ENCODE peak calls at places on chromosomes 2 and 18, in five cellular contexts. One of them, this sample, is unnamed.

GRCh38 chr2:163077241-163077640 is 238.7 kb upstream of the KCNH7 start:
- DNase-seq in IMR-90: no peak
- DNase-seq in WTC11: no peak
- DNase-seq in A549: no peak
- DNase-seq in SK-N-SH: no peak
- DNase-seq in this sample: no peak

GRCh38 chr2:11784747-11785610 is 38.5 kb downstream of the LPIN1 start:
- DNase-seq in IMR-90: peak; percentile 63
- DNase-seq in WTC11: peak; percentile 80
- DNase-seq in A549: peak; percentile 65
- DNase-seq in SK-N-SH: peak; percentile 91
- DNase-seq in this sample: no peak

GRCh38 chr18:34932792-34933466 is 108.3 kb upstream of the MAPRE2 start:
- DNase-seq in IMR-90: no peak
- DNase-seq in WTC11: no peak
- DNase-seq in A549: no peak
- DNase-seq in SK-N-SH: no peak
- DNase-seq in this sample: no peak

GRCh38 chr2:23692263-23692662 is 234.7 kb downstream of the ATAD2B start:
- DNase-seq in IMR-90: no peak
- DNase-seq in WTC11: no peak
- DNase-seq in A549: no peak
- DNase-seq in SK-N-SH: peak; percentile 37
- DNase-seq in this sample: no peak

GRCh38 chr18:49656098-49656591 is 94.3 kb downstream of the LIPG start:
- DNase-seq in IMR-90: peak; percentile 16
- DNase-seq in WTC11: no peak
- DNase-seq in A549: no peak
- DNase-seq in SK-N-SH: no peak
- DNase-seq in this sample: no peak

GRCh38 chr18:78893396-78894305 is 86.0 kb upstream of the SALL3 start:
- DNase-seq in IMR-90: no peak
- DNase-seq in WTC11: no peak
- DNase-seq in A549: no peak
- DNase-seq in SK-N-SH: no peak
- DNase-seq in this sample: no peak

GRCh38 chr2:223725494-223725893 is 111.9 kb downstream of the AP1S3 start:
- DNase-seq in IMR-90: peak; percentile 99
- DNase-seq in WTC11: peak; percentile 67
- DNase-seq in A549: peak; percentile 93
- DNase-seq in SK-N-SH: peak; percentile 72
- DNase-seq in this sample: peak; percentile 80

GRCh38 chr2:80381666-80382065 is 77.1 kb upstream of the LRRTM1 start:
- DNase-seq in IMR-90: no peak
- DNase-seq in WTC11: no peak
- DNase-seq in A549: no peak
- DNase-seq in SK-N-SH: no peak
- DNase-seq in this sample: no peak

GRCh38 chr2:217934321-217935131 is 68.3 kb downstream of the TNS1 start:
- DNase-seq in IMR-90: peak; percentile 96
- DNase-seq in WTC11: no peak
- DNase-seq in A549: peak; percentile 55
- DNase-seq in SK-N-SH: no peak
- DNase-seq in this sample: no peak

GRCh38 chr2:134261398-134262131 is 7.7 kb downstream of the MGAT5 start:
- DNase-seq in IMR-90: no peak
- DNase-seq in WTC11: no peak
- DNase-seq in A549: no peak
- DNase-seq in SK-N-SH: no peak
- DNase-seq in this sample: no peak

GRCh38 chr18:7116832-7117389 is 686 bp downstream of the LAMA1 start:
- DNase-seq in IMR-90: no peak
- DNase-seq in WTC11: peak; percentile 60
- DNase-seq in A549: no peak
- DNase-seq in SK-N-SH: peak; percentile 73
- DNase-seq in this sample: no peak

GRCh38 chr18:62766266-62766665 is 50.9 kb downstream of the PHLPP1 start:
- DNase-seq in IMR-90: no peak
- DNase-seq in WTC11: no peak
- DNase-seq in A549: no peak
- DNase-seq in SK-N-SH: no peak
- DNase-seq in this sample: no peak

GRCh38 chr2:3517948-3518495 is 1.3 kb downstream of the ADI1 start:
- DNase-seq in IMR-90: no peak
- DNase-seq in WTC11: no peak
- DNase-seq in A549: no peak
- DNase-seq in SK-N-SH: no peak
- DNase-seq in this sample: peak; percentile 75

GRCh38 chr2:68798574-68798973 is 64.0 kb downstream of the ARHGAP25 start:
- DNase-seq in IMR-90: no peak
- DNase-seq in WTC11: no peak
- DNase-seq in A549: no peak
- DNase-seq in SK-N-SH: no peak
- DNase-seq in this sample: no peak

GRCh38 chr2:11524470-11524869 is 9.4 kb upstream of the GREB1 start:
- DNase-seq in IMR-90: no peak
- DNase-seq in WTC11: no peak
- DNase-seq in A549: no peak
- DNase-seq in SK-N-SH: no peak
- DNase-seq in this sample: no peak

GRCh38 chr2:137976274-137976673 is 12.0 kb downstream of the HNMT start:
- DNase-seq in IMR-90: no peak
- DNase-seq in WTC11: no peak
- DNase-seq in A549: no peak
- DNase-seq in SK-N-SH: no peak
- DNase-seq in this sample: no peak

GRCh38 chr18:21897811-21898210 is 157.2 kb downstream of the MIB1 start:
- DNase-seq in IMR-90: peak; percentile 42
- DNase-seq in WTC11: peak; percentile 72
- DNase-seq in A549: peak; percentile 30
- DNase-seq in SK-N-SH: peak; percentile 72
- DNase-seq in this sample: peak; percentile 56

GRCh38 chr2:165572155-165572554 is 102.7 kb downstream of the CSRNP3 start:
- DNase-seq in IMR-90: no peak
- DNase-seq in WTC11: no peak
- DNase-seq in A549: no peak
- DNase-seq in SK-N-SH: peak; percentile 35
- DNase-seq in this sample: no peak

GRCh38 chr2:84526562-84526961 is 10.3 kb downstream of the DNAH6 start:
- DNase-seq in IMR-90: peak; percentile 23
- DNase-seq in WTC11: no peak
- DNase-seq in A549: no peak
- DNase-seq in SK-N-SH: no peak
- DNase-seq in this sample: no peak

GRCh38 chr2:57510704-57511103 is 535.9 kb upstream of the VRK2 start:
- DNase-seq in IMR-90: no peak
- DNase-seq in WTC11: no peak
- DNase-seq in A549: no peak
- DNase-seq in SK-N-SH: no peak
- DNase-seq in this sample: no peak

GRCh38 chr2:119111115-119111975 is 47.2 kb downstream of the C1QL2 start:
- DNase-seq in IMR-90: no peak
- DNase-seq in WTC11: no peak
- DNase-seq in A549: no peak
- DNase-seq in SK-N-SH: no peak
- DNase-seq in this sample: no peak

GRCh38 chr18:43277164-43277600 is at the start of gene SYT4:
- DNase-seq in IMR-90: peak; percentile 7
- DNase-seq in WTC11: peak; percentile 81
- DNase-seq in A549: no peak
- DNase-seq in SK-N-SH: peak; percentile 40
- DNase-seq in this sample: peak; percentile 8

GRCh38 chr2:112814278-112814677 is 22.3 kb downstream of the IL1B start:
- DNase-seq in IMR-90: peak; percentile 57
- DNase-seq in WTC11: peak; percentile 46
- DNase-seq in A549: no peak
- DNase-seq in SK-N-SH: no peak
- DNase-seq in this sample: peak; percentile 34

GRCh38 chr2:240564571-240565266 is 3.6 kb upstream of the RNPEPL1 start:
- DNase-seq in IMR-90: peak; percentile 88
- DNase-seq in WTC11: no peak
- DNase-seq in A549: no peak
- DNase-seq in SK-N-SH: no peak
- DNase-seq in this sample: no peak

GRCh38 chr2:237060518-237061312 is 25.0 kb upstream of the COPS8 start:
- DNase-seq in IMR-90: peak; percentile 72
- DNase-seq in WTC11: peak; percentile 61
- DNase-seq in A549: peak; percentile 49
- DNase-seq in SK-N-SH: peak; percentile 74
- DNase-seq in this sample: peak; percentile 62

GRCh38 chr2:68853035-68853434 is 18.2 kb downstream of the BMP10 start:
- DNase-seq in IMR-90: peak; percentile 87
- DNase-seq in WTC11: no peak
- DNase-seq in A549: no peak
- DNase-seq in SK-N-SH: no peak
- DNase-seq in this sample: no peak

GRCh38 chr18:68826111-68826510 is 28.2 kb downstream of the CCDC102B start:
- DNase-seq in IMR-90: no peak
- DNase-seq in WTC11: no peak
- DNase-seq in A549: no peak
- DNase-seq in SK-N-SH: no peak
- DNase-seq in this sample: no peak

GRCh38 chr2:120625865-120626560 is 109.7 kb upstream of the GLI2 start:
- DNase-seq in IMR-90: no peak
- DNase-seq in WTC11: no peak
- DNase-seq in A549: no peak
- DNase-seq in SK-N-SH: no peak
- DNase-seq in this sample: peak; percentile 35

GRCh38 chr2:176234966-176235365 is 34.3 kb upstream of the MTX2 start:
- DNase-seq in IMR-90: no peak
- DNase-seq in WTC11: no peak
- DNase-seq in A549: no peak
- DNase-seq in SK-N-SH: no peak
- DNase-seq in this sample: no peak

GRCh38 chr2:176239016-176239415 is 30.2 kb upstream of the MTX2 start:
- DNase-seq in IMR-90: no peak
- DNase-seq in WTC11: no peak
- DNase-seq in A549: no peak
- DNase-seq in SK-N-SH: no peak
- DNase-seq in this sample: no peak

DNA sequence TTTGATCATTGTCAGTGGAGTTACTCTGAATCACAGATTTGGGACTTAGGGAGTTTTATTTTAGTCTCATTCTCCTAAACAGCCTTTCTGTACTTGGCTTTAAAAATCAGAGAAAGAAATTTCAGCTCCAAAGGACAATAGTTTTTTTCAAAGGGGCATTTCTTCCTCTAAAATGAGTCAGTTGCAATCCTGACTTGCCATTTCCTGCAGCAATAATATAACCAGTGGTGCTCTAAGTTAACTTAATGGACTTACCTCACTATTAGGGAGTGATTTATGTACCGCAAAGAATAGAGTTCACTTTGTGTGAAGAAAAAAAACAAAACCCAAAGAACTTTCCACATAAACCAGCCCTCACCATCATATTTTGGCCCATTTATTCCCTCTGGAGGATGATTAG is 35.0 kb upstream of the MTX2 start:
- DNase-seq in IMR-90: no peak
- DNase-seq in WTC11: no peak
- DNase-seq in A549: no peak
- DNase-seq in SK-N-SH: no peak
- DNase-seq in this sample: no peak
- TF ChIP-seq USF2 in IMR-90: no peak
- TF ChIP-seq USF2 in WTC11: no peak
- TF ChIP-seq USF2 in A549: no peak
- TF ChIP-seq USF2 in SK-N-SH: no peak
- TF ChIP-seq USF2 in this sample: no peak

GRCh38 chr2:45823723-45824206 is 172.3 kb downstream of the PRKCE start:
- DNase-seq in IMR-90: no peak
- DNase-seq in WTC11: no peak
- DNase-seq in A549: no peak
- DNase-seq in SK-N-SH: peak; percentile 89
- DNase-seq in this sample: no peak
- TF ChIP-seq USF2 in IMR-90: no peak
- TF ChIP-seq USF2 in WTC11: no peak
- TF ChIP-seq USF2 in A549: no peak
- TF ChIP-seq USF2 in SK-N-SH: no peak
- TF ChIP-seq USF2 in this sample: no peak

DNA sequence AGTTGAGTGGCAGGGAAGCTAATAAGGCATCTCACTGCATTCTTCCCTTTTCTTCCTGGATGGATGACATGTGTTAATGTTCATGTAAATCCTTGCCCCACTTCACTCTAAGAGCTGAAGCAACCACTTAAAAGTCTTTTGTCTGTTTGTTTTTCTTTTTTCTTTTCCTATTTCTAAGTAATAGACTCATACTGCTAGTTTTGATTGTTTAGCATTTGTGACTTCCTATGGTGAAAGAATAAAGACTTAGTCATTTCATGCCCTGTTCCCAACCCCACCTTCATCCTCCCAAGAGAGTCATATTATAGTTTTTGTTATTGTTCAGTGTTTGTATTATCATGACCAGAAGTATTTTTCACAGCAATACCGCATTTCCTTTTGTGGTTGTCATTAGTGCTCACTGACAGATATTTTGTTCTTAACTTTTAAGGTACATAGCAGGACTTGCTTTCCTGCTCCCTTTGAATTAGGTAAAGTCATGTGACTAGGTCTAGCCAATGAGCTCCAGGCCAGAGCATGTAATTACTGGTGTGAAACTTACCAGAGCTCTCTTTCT is 18.1 kb upstream of the SPP2 start:
- DNase-seq in IMR-90: peak; percentile 82
- DNase-seq in WTC11: no peak
- DNase-seq in A549: no peak
- DNase-seq in SK-N-SH: no peak
- DNase-seq in this sample: no peak
- TF ChIP-seq USF2 in IMR-90: no peak
- TF ChIP-seq USF2 in WTC11: no peak
- TF ChIP-seq USF2 in A549: no peak
- TF ChIP-seq USF2 in SK-N-SH: no peak
- TF ChIP-seq USF2 in this sample: no peak

DNA sequence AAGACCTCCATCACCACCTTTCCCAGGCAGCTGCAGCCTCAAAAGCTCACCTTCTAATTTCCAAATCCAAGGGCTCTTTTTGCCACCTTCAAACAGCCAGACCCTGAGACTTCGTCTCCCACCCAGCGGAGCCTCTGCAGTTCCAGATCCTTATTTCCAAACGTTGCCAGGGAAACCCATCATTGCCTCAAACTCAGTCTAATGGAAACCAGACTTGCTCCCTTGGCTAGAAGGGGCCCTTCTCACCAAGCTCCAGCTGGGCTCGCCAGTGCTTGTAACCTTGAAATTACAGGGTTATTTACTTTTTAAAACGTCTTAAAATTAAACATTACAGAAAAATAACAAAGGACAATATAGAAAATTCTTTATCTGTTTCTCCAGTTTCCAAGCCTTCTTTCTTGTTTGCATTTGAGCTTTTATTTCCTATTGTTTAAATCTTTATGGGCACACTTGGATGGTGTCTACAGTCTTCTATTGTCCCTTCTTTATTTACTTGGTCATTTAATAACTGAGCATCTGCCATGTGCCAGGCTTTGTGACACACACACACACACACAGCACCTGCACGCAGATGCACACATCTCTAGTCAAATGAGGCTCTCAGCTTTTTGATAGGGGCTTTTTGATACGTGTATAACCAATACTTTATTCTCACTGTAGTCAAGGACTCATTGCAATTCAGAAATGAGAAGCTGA is 36.1 kb downstream of the TRPM8 start:
- DNase-seq in IMR-90: no peak
- DNase-seq in WTC11: no peak
- DNase-seq in A549: no peak
- DNase-seq in SK-N-SH: peak; percentile 79
- DNase-seq in this sample: no peak
- TF ChIP-seq USF2 in IMR-90: no peak
- TF ChIP-seq USF2 in WTC11: no peak
- TF ChIP-seq USF2 in A549: no peak
- TF ChIP-seq USF2 in SK-N-SH: no peak
- TF ChIP-seq USF2 in this sample: no peak